ENCODE peak calls at places on chromosomes 5 and 9, in four cellular contexts. One of them, this sample, is unnamed.

GRCh38 chr5:71955718-71956117 is 151.6 kb upstream of the MAP1B start:
- DNase-seq in endothelial cell of umbilical vein: no peak
- DNase-seq in astrocyte: no peak
- DNase-seq in MM.1S: no peak
- DNase-seq in this sample: no peak

GRCh38 chr5:981466-981865 is 27.1 kb upstream of the NKD2 start:
- DNase-seq in MM.1S: no peak
- DNase-seq in astrocyte: no peak
- DNase-seq in endothelial cell of umbilical vein: no peak
- DNase-seq in this sample: no peak

GRCh38 chr5:150065346-150065745 is 21.0 kb downstream of the CSF1R start:
- DNase-seq in endothelial cell of umbilical vein: no peak
- DNase-seq in astrocyte: peak
- DNase-seq in MM.1S: no peak
- DNase-seq in this sample: peak

GRCh38 chr9:121463026-121463827 is 36.4 kb downstream of the GGTA1 start:
- DNase-seq in MM.1S: no peak
- DNase-seq in astrocyte: peak
- DNase-seq in endothelial cell of umbilical vein: peak
- DNase-seq in this sample: peak

GRCh38 chr9:27308691-27309390 is 11.9 kb upstream of the EQTN start:
- DNase-seq in endothelial cell of umbilical vein: no peak
- DNase-seq in MM.1S: no peak
- DNase-seq in astrocyte: no peak
- DNase-seq in this sample: no peak

GRCh38 chr5:61600945-61601491 is 269.0 kb downstream of the ZSWIM6 start:
- DNase-seq in astrocyte: peak
- DNase-seq in endothelial cell of umbilical vein: no peak
- DNase-seq in MM.1S: no peak
- DNase-seq in this sample: no peak

GRCh38 chr5:32297181-32298055 is 15.3 kb downstream of the MTMR12 start:
- DNase-seq in astrocyte: no peak
- DNase-seq in MM.1S: no peak
- DNase-seq in endothelial cell of umbilical vein: no peak
- DNase-seq in this sample: no peak

GRCh38 chr9:81824802-81825770 is 103.1 kb upstream of the SPATA31D4 start:
- DNase-seq in MM.1S: no peak
- DNase-seq in astrocyte: peak
- DNase-seq in endothelial cell of umbilical vein: no peak
- DNase-seq in this sample: peak

GRCh38 chr9:120383999-120384924 is 195.7 kb downstream of the CDK5RAP2 start:
- DNase-seq in endothelial cell of umbilical vein: peak
- DNase-seq in MM.1S: no peak
- DNase-seq in astrocyte: peak
- DNase-seq in this sample: peak

GRCh38 chr9:91036826-91037510 is 235.3 kb downstream of the SYK start:
- DNase-seq in endothelial cell of umbilical vein: peak
- DNase-seq in MM.1S: no peak
- DNase-seq in astrocyte: peak
- DNase-seq in this sample: peak

GRCh38 chr5:39892708-39893107 is 467.9 kb upstream of the DAB2 start:
- DNase-seq in MM.1S: peak
- DNase-seq in astrocyte: no peak
- DNase-seq in endothelial cell of umbilical vein: peak
- DNase-seq in this sample: peak

GRCh38 chr5:72378636-72379289 is 58.6 kb downstream of the PTCD2 start:
- DNase-seq in endothelial cell of umbilical vein: peak
- DNase-seq in astrocyte: peak
- DNase-seq in MM.1S: no peak
- DNase-seq in this sample: peak

GRCh38 chr5:107532182-107532878 is 138.4 kb downstream of the EFNA5 start:
- DNase-seq in astrocyte: peak
- DNase-seq in endothelial cell of umbilical vein: no peak
- DNase-seq in MM.1S: no peak
- DNase-seq in this sample: no peak

GRCh38 chr5:12672141-12672540 is 767.9 kb upstream of the CTNND2 start:
- DNase-seq in MM.1S: no peak
- DNase-seq in astrocyte: no peak
- DNase-seq in endothelial cell of umbilical vein: no peak
- DNase-seq in this sample: no peak

GRCh38 chr5:109318455-109319108 is 91.2 kb downstream of the PJA2 start:
- DNase-seq in astrocyte: no peak
- DNase-seq in endothelial cell of umbilical vein: no peak
- DNase-seq in MM.1S: no peak
- DNase-seq in this sample: no peak

GRCh38 chr5:140205216-140205615 is 30.2 kb downstream of the CYSTM1 start:
- DNase-seq in endothelial cell of umbilical vein: peak
- DNase-seq in MM.1S: no peak
- DNase-seq in astrocyte: peak
- DNase-seq in this sample: peak

GRCh38 chr5:34991486-34992238 is 56.1 kb downstream of the AGXT2 start:
- DNase-seq in astrocyte: peak
- DNase-seq in MM.1S: no peak
- DNase-seq in endothelial cell of umbilical vein: no peak
- DNase-seq in this sample: peak

GRCh38 chr9:2755285-2755684 is 38.0 kb downstream of the KCNV2 start:
- DNase-seq in MM.1S: no peak
- DNase-seq in astrocyte: no peak
- DNase-seq in endothelial cell of umbilical vein: no peak
- DNase-seq in this sample: no peak

GRCh38 chr5:80238078-80238477 is 17.8 kb downstream of the SERINC5 start:
- DNase-seq in MM.1S: no peak
- DNase-seq in endothelial cell of umbilical vein: no peak
- DNase-seq in astrocyte: no peak
- DNase-seq in this sample: no peak

GRCh38 chr9:127393680-127394079 is 3.3 kb upstream of the SLC2A8 start:
- DNase-seq in MM.1S: no peak
- DNase-seq in endothelial cell of umbilical vein: no peak
- DNase-seq in astrocyte: peak
- DNase-seq in this sample: peak

GRCh38 chr9:89254773-89255125 is 56.2 kb upstream of the CKS2 start:
- DNase-seq in endothelial cell of umbilical vein: no peak
- DNase-seq in astrocyte: no peak
- DNase-seq in MM.1S: no peak
- DNase-seq in this sample: no peak

GRCh38 chr9:127525426-127526188 is 74.3 kb downstream of the LRSAM1 start:
- DNase-seq in endothelial cell of umbilical vein: no peak
- DNase-seq in MM.1S: peak
- DNase-seq in astrocyte: no peak
- DNase-seq in this sample: peak

GRCh38 chr9:109453210-109453842 is 44.8 kb downstream of the PTPN3 start:
- DNase-seq in MM.1S: no peak
- DNase-seq in astrocyte: peak
- DNase-seq in endothelial cell of umbilical vein: peak
- DNase-seq in this sample: peak
- H3K9ac ChIP-seq in MM.1S: no peak
- H3K9ac ChIP-seq in astrocyte: no peak
- H3K9ac ChIP-seq in endothelial cell of umbilical vein: no peak
- H3K9ac ChIP-seq in this sample: no peak

DNA sequence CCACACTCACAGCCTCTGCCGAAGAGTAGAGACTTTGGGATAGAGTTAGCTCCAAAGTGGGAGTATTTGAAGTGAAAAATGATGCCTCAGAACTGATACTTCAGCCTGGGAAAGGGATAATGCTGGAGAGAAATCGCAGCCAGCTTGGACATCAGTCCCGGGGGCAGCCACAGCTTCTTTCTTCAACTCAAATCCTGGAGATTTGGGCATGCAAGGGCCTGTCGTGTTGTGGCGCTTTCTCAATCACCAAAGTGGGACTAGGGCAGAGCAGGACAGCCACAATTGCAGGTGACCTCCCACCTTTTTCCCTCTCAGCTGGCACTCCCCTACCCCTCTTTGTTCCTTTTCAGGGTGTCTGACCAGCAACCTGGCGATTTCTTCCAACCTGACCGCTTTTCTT is 70.4 kb downstream of the UBAP1 start:
- DNase-seq in MM.1S: no peak
- DNase-seq in endothelial cell of umbilical vein: no peak
- DNase-seq in astrocyte: no peak
- DNase-seq in this sample: no peak
- H3K9ac ChIP-seq in MM.1S: no peak
- H3K9ac ChIP-seq in endothelial cell of umbilical vein: no peak
- H3K9ac ChIP-seq in astrocyte: no peak
- H3K9ac ChIP-seq in this sample: no peak

GRCh38 chr9:37369671-37370070 is 52.8 kb upstream of the GRHPR start:
- DNase-seq in MM.1S: no peak
- DNase-seq in astrocyte: no peak
- DNase-seq in endothelial cell of umbilical vein: no peak
- DNase-seq in this sample: no peak
- H3K9ac ChIP-seq in MM.1S: no peak
- H3K9ac ChIP-seq in astrocyte: no peak
- H3K9ac ChIP-seq in endothelial cell of umbilical vein: no peak
- H3K9ac ChIP-seq in this sample: no peak

GRCh38 chr5:67813879-67814539 is 401.5 kb upstream of the PIK3R1 start:
- DNase-seq in astrocyte: peak
- DNase-seq in endothelial cell of umbilical vein: no peak
- DNase-seq in MM.1S: no peak
- DNase-seq in this sample: no peak

GRCh38 chr5:67814569-67815311 is 400.8 kb upstream of the PIK3R1 start:
- DNase-seq in endothelial cell of umbilical vein: no peak
- DNase-seq in MM.1S: no peak
- DNase-seq in astrocyte: no peak
- DNase-seq in this sample: no peak

GRCh38 chr5:67816456-67816855 is 399.1 kb upstream of the PIK3R1 start:
- DNase-seq in endothelial cell of umbilical vein: no peak
- DNase-seq in MM.1S: no peak
- DNase-seq in astrocyte: peak
- DNase-seq in this sample: peak

GRCh38 chr5:67817652-67818051 is 397.9 kb upstream of the PIK3R1 start:
- DNase-seq in endothelial cell of umbilical vein: no peak
- DNase-seq in MM.1S: no peak
- DNase-seq in astrocyte: no peak
- DNase-seq in this sample: no peak

DNA sequence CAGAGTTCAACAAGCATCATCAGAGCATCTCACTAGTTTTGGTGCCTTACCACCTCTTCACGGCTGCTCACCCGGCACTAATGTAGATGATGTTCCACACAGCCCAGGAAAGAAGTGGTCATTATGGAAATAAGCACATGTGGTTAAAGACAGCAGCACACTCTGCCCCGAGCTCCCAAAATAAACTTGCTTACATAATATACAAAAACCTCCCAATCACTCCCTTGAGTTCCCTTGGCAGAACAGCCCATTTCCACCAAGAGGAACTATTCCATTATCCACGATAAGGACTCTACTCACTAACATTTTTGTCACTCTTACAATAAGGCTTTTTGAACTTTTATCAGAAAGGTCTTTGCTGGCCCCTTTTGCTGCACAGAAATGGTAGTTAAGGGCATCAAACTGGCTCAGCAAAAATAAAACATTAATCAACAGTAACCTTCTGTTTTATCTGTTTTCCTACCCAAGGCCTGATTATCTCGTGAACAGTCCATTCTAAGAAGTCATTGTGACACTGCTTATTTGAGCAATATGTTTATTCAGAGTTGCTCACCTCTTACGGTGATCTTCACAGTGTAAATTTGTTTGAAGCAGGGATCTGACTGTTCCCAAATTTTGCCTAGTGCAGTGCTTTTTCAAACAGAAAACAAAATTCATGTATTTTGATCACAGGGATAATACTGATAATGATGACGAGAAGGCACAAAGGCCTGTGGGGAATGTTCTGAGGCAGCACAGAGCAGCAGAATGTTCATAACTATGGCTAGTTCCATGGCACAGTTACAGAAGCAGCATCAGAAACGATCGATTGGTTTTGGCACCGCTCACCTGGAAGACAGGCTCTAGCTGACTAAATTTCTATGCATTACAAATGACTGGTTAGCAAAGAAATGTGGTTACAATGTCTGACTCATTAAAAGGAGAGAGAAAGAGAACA is 399.8 kb upstream of the PIK3R1 start:
- DNase-seq in astrocyte: peak
- DNase-seq in endothelial cell of umbilical vein: no peak
- DNase-seq in MM.1S: no peak
- DNase-seq in this sample: peak
- H3K9ac ChIP-seq in astrocyte: no peak
- H3K9ac ChIP-seq in endothelial cell of umbilical vein: no peak
- H3K9ac ChIP-seq in MM.1S: no peak
- H3K9ac ChIP-seq in this sample: no peak

DNA sequence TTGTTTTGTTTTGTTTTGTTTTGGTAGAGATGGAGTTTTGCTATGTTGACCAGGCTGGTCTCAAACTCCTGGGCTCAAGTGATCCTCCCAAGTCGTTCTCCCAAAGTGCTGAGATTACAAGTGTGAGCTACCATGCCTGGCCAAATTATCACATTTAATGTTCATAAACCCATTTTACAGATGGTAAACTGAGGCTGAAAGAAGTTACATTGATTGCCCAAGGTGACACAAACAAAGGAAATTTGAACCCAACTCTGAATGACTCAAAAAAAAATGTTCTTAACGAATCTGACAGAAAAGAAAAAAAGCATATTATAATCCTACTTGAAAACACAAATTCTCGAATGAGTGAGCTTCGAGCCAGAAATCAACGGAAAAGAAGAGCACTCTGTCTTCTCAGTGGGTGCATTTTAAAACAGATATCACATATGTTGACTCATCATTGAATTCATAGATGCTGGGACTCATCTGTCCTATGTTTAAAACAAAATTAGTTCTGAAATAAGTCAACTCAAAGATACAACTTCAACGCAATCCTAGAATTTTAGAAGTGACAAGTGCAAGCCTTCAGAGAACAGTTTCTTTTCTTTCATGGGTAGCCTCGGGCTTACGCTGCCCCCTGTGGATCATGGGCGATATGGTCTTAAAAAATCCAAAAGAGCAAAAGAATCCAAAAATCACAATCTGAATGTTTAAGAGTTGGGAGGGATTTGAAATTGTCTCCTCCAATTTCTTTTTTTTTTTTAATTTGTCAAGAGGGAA is 28.4 kb downstream of the TIMD4 start:
- DNase-seq in MM.1S: peak
- DNase-seq in astrocyte: no peak
- DNase-seq in endothelial cell of umbilical vein: no peak
- DNase-seq in this sample: peak
- H3K9ac ChIP-seq in MM.1S: no peak
- H3K9ac ChIP-seq in astrocyte: no peak
- H3K9ac ChIP-seq in endothelial cell of umbilical vein: no peak
- H3K9ac ChIP-seq in this sample: no peak

DNA sequence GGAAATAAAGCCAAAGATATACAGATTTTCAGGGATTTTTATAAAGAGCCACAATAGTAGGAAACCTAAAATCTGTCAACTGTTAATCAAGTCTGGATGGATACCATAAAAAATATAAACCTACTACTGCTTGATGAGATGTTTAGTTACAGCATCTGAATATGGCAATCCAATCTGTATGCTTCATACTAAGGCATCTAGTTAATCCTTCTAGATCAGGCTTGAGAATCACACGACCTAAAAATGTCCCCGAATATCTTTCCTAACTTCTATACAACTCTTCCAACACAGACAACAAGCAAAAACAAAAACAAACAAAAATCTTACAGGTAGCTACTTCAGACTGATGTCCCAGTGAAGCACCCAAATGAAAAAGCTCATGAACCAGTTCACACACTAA is 29.8 kb downstream of the SSBP2 start:
- DNase-seq in astrocyte: no peak
- DNase-seq in MM.1S: no peak
- DNase-seq in endothelial cell of umbilical vein: no peak
- DNase-seq in this sample: peak
- H3K9ac ChIP-seq in astrocyte: no peak
- H3K9ac ChIP-seq in MM.1S: no peak
- H3K9ac ChIP-seq in endothelial cell of umbilical vein: no peak
- H3K9ac ChIP-seq in this sample: peak

This sample was measured in GM23248.